ENCODE peak calls at places on chromosomes 4 and X, in four cellular contexts. S is heart left ventricle, L is left lung, D is ovary. B is an unnamed sample. For H3K36me3, the result is how much of the 10 kb centered on the place peaks cover.

GRCh38 chr4:183729430-183730328 is 70.6 kb downstream of the TRAPPC11 start:
- DNase-seq in S (no peak), L (no peak), D (no peak), B (no peak)

GRCh38 chr4:153151535-153152452 is 52.4 kb upstream of the TRIM2 start:
- DNase-seq in S (no peak), L (peak), D (peak), B (peak)

GRCh38 chrX:49840679-49841078 is 11.6 kb downstream of the PAGE4 start:
- DNase-seq in S (peak), L (peak), D (peak), B (peak)

GRCh38 chr4:150280081-150280950 is 202.1 kb downstream of the DCLK2 start:
- DNase-seq in S (no peak), L (no peak), D (no peak), B (peak)

GRCh38 chrX:122625821-122626220 is 558.3 kb upstream of the GRIA3 start:
- DNase-seq in S (no peak), L (no peak), D (no peak), B (no peak)

GRCh38 chr4:159946983-159947645 is 844.2 kb downstream of the RAPGEF2 start:
- DNase-seq in S (no peak), L (no peak), D (no peak), B (peak)

GRCh38 chr4:98468744-98469143 is 189.7 kb downstream of the TSPAN5 start:
- DNase-seq in S (peak), L (no peak), D (peak), B (peak)

GRCh38 chr4:87007345-87008181 is 72.8 kb downstream of the AFF1 start:
- DNase-seq in S (peak), L (peak), D (peak), B (peak)

GRCh38 chrX:154748712-154749339 is 2.1 kb downstream of the GAB3 start:
- DNase-seq in S (peak), L (no peak), D (peak), B (peak)

GRCh38 chr4:127501103-127501502 is 131.7 kb upstream of the INTU start:
- DNase-seq in S (no peak), L (no peak), D (no peak), B (peak)

GRCh38 chr4:56142088-56142487 is 193.3 kb downstream of the CEP135 start:
- DNase-seq in S (no peak), L (no peak), D (no peak), B (no peak)

GRCh38 chr4:44446801-44447562 is 1.6 kb downstream of the KCTD8 start:
- DNase-seq in S (no peak), L (peak), D (no peak), B (no peak)

GRCh38 chrX:134244043-134244442 is 7.1 kb downstream of the CCDC160 start:
- DNase-seq in S (no peak), L (no peak), D (no peak), B (peak)

DNA sequence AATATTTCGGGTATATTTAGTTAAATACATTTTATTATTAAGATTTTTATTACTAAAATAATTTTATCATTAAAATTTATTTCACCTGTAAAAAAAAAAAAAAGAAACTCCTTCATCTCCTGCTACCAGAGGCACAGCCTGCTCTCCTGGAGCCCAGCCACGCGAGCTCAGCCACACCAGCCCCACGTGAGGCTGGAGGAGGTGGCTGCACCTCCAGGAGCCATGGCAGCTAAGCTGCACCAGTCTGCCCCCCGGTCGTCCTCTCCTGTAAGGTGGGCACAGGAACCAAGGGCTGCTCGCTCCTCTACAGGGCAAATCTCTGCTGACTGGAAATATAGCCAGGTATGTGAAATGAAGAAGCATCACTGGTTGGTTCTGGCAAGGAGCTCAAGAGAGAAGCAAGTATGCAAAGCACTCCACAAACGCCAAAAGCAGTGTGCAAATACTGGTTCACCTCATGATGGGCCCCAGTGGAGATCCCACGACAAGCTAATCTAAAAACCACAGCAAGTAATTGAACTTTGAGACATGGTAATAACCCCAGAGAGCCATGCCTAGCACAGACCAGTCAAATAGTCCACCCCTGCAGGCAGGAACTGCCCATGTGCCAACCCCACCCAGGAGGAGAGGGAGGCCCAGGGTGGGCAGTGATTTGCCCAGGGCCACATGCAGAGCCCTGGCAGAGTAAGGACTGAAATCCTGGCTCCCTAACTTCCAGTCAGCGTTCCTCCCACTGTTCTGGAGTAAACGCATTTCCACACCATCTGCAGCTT is 90.1 kb downstream of the WFS1 start:
- DNase-seq in S (no peak), L (peak), D (no peak), B (no peak)
- H3K4me3 ChIP-seq in S (no peak), L (no peak), D (no peak), B (no peak)

DNA sequence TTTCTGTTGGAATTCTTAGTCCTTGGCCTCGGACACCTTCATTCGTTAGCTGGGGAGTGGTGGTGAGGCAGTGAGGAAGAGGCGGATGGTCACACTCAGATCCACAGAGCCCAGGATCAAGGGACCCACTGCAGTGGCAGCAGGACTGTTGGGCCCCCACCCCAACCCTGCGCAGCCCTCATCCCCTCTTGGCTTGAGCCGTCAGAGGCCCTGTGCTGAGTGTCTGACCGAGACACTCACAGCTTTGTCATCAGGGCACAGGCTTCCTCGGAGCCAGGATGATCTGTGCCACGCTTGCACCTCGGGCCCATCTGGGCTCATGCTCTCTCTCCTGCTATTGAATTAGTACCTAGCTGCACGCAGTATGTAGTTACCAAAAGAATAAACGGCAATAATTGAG is 23.4 kb downstream of the PIGG start:
- DNase-seq in S (no peak), L (no peak), D (no peak), B (no peak)
- H3K36me3 ChIP-seq in S (under half), L (under half), D (under half), B (under half)

GRCh38 chr4:2756691-2757350 is 685 bp upstream of the TNIP2 start:
- DNase-seq in S (no peak), L (peak), D (no peak), B (no peak)

GRCh38 chr4:2763511-2763967 is 7.4 kb upstream of the TNIP2 start:
- DNase-seq in S (no peak), L (peak), D (no peak), B (no peak)

GRCh38 chr4:2762048-2762447 is 5.9 kb upstream of the TNIP2 start:
- DNase-seq in S (no peak), L (peak), D (no peak), B (no peak)

GRCh38 chr4:2757426-2757825 is 1.3 kb upstream of the TNIP2 start:
- DNase-seq in S (no peak), L (peak), D (no peak), B (no peak)

DNA sequence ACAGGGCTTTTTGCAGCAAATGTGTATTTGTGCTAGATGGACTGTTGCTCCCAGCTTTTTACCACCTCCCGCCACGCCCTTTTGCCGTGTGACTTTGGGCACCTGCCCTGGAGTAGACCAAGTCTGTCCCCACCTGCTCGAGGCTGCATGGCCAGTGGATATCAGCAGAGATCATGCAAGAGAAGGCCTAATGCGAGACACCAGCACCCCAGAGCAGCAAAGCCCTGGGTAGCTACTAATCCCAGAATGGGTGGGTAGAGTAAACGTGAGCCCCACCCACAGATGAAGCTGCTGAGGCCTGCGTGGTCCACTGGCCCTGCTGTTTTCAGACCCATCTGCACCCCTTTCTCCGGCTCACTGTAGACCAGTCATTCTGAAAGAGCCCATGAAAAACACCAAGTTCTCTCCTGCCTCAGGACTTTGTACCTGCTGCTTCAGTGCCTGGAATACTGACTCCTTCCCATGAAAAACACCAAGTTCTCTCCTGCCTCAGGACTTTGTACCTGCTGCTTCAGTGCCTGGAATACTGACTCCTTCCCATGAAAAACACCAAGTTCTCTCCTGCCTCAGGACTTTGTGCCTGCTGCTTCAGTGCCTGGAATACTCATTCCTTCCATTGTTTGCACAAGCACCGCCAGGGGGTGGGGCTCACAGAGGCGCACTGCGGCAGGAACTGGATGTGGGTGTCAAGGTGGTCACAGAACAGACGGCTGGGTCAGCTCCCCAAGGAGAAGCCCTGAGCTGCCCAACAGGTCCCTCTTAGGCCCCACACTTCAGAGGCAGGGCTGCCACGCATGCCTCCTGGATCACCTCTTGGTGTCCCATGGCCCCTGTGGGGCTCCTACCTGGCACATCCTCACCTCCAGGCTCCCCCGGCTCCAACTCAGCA is 5.1 kb upstream of the TNIP2 start:
- DNase-seq in S (no peak), L (peak), D (no peak), B (no peak)
- TF ChIP-seq CTCF in S (no peak), L (no peak), D (no peak), B (peak)

GRCh38 chr4:13537011-13537831 is 7.1 kb downstream of the NKX3-2 start:
- DNase-seq in S (no peak), L (no peak), D (no peak), B (no peak)

GRCh38 chr4:13534344-13535063 is 9.8 kb downstream of the NKX3-2 start:
- DNase-seq in S (no peak), L (peak), D (no peak), B (no peak)

GRCh38 chr4:13535118-13535517 is 9.2 kb downstream of the NKX3-2 start:
- DNase-seq in S (no peak), L (no peak), D (no peak), B (no peak)

GRCh38 chr4:13536607-13537006 is 7.7 kb downstream of the NKX3-2 start:
- DNase-seq in S (no peak), L (no peak), D (no peak), B (no peak)

GRCh38 chr4:13535708-13536361 is 8.5 kb downstream of the NKX3-2 start:
- DNase-seq in S (no peak), L (no peak), D (no peak), B (no peak)
- H3K4me3 ChIP-seq in S (no peak), L (no peak), D (no peak), B (no peak)

DNA sequence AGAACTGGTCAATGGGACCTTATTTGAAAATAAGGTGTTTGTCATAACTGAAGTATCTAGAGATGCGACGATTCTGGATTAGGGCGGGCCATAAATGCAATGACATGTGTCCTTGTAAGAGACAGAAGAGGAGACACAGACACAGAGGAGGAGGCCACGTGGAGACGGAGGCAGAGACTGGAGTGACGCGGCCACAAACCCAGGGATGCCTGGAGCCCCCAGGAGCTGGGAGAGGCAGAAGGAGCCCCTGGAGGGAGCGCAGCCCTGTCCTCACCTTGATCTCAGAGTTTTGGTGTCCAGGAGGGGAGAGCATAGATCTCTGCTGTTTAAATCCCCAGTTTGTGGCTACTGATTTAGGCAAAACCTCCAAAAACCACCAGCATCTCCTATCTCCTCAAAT is 5.0 kb downstream of the GTPBP6 start:
- DNase-seq in S (no peak), L (peak), D (no peak), B (no peak)
- H3K36me3 ChIP-seq in S (under half), L (under half), D (under half), B (under half)

GRCh38 chr4:108126806-108127205 is 41.9 kb downstream of the LEF1 start:
- DNase-seq in S (no peak), L (no peak), D (no peak), B (no peak)

GRCh38 chr4:108129226-108129625 is 39.5 kb downstream of the LEF1 start:
- DNase-seq in S (no peak), L (no peak), D (no peak), B (no peak)

GRCh38 chr4:108135549-108136209 is 33.1 kb downstream of the LEF1 start:
- DNase-seq in S (no peak), L (no peak), D (no peak), B (no peak)

GRCh38 chr4:108130955-108131354 is 37.8 kb downstream of the LEF1 start:
- DNase-seq in S (no peak), L (no peak), D (no peak), B (no peak)
- TF ChIP-seq CTCF in S (no peak), L (no peak), D (no peak), B (peak)

GRCh38 chr4:185774076-185774731 is 37.8 kb downstream of the SORBS2 start:
- DNase-seq in S (no peak), L (no peak), D (no peak), B (no peak)
- H3K4me3 ChIP-seq in S (peak), L (no peak), D (no peak), B (peak)

DNA sequence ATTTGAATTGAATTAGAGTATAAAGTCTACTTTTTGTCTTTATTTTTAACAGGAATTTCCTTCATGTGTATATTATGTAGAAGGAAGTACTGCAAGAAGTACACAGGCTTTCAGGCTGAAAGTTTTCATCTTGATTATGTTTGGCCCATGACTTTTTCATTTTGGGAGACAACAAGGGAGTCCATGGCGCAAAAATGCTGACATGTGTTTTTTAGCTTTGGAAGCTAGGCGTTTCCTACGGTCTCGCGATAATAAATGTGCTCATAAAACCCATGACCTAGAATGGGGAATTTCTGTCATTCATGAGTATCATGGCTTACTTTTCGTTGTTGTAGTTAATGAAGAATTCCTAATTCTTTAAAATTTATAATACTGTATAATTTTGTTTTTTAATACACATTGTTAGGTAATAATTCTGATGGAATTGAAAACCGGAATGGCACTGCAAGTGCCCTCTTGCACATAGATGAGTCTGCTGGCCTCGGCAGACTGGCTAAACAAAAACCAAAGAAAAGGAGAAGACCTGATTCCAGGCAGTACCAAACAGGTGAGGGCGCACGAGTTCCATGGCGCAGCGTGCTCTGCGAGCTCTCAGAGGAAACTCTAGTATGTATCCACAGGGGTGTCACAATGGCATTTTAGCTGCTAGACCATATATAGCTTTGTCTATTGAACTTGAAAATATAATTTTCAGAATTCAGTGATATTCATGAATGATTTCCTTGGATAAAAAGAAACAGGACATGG is 59.1 kb downstream of the ZFX start:
- DNase-seq in S (no peak), L (no peak), D (no peak), B (no peak)
- H3K36me3 ChIP-seq in S (under half), L (under half), D (under half), B (under half)